ENCODE peak calls at places on chromosomes 6 and 20, in six cellular contexts. K, Z, U, C, E and D are unnamed samples.

GRCh38 chr6:52975580-52975979 is 19.5 kb downstream of the GSTA4 start:
- DNase-seq in K (no peak), Z (no peak), U (no peak), C (no peak), E (no peak), D (no peak)

GRCh38 chr6:119071576-119071975 is 6.9 kb downstream of the FAM184A start:
- DNase-seq in K (no peak), Z (no peak), U (no peak), C (no peak), E (no peak), D (no peak)

GRCh38 chr6:10101551-10102252 is 313.2 kb downstream of the TFAP2A start:
- DNase-seq in K (no peak), Z (no peak), U (no peak), C (no peak), E (no peak), D (no peak)

GRCh38 chr6:127303917-127304316 is 37.3 kb downstream of the RNF146 start:
- DNase-seq in K (no peak), Z (no peak), U (no peak), C (no peak), E (no peak), D (no peak)

GRCh38 chr6:140071115-140071514 is 696.7 kb upstream of the CITED2 start:
- DNase-seq in K (no peak), Z (no peak), U (no peak), C (no peak), E (no peak), D (no peak)

GRCh38 chr6:40922281-40922680 is 116.7 kb downstream of the UNC5CL start:
- DNase-seq in K (no peak), Z (no peak), U (no peak), C (no peak), E (no peak), D (no peak)

GRCh38 chr6:123965894-123966293 is 162.2 kb downstream of the NKAIN2 start:
- DNase-seq in K (no peak), Z (no peak), U (no peak), C (no peak), E (no peak), D (no peak)

GRCh38 chr6:113277111-113277510 is 580.0 kb upstream of the MARCKS start:
- DNase-seq in K (no peak), Z (no peak), U (no peak), C (no peak), E (no peak), D (no peak)

GRCh38 chr6:165146456-165146855 is 162.9 kb downstream of the C6orf118 start:
- DNase-seq in K (no peak), Z (no peak), U (no peak), C (no peak), E (no peak), D (no peak)

GRCh38 chr6:49410564-49410963 is 52.5 kb downstream of the MMUT start:
- DNase-seq in K (no peak), Z (no peak), U (no peak), C (no peak), E (no peak), D (no peak)

GRCh38 chr20:373171-373890 is 7.2 kb upstream of the TRIB3 start:
- DNase-seq in K (peak; percentile 82), Z (no peak), U (peak; percentile 63), C (no peak), E (no peak), D (no peak)

GRCh38 chr6:156379946-156380707 is 397.1 kb upstream of the ARID1B start:
- DNase-seq in K (no peak), Z (no peak), U (no peak), C (no peak), E (no peak), D (no peak)

GRCh38 chr20:50930139-50931047 is 844 bp downstream of the ADNP start:
- DNase-seq in K (peak; percentile 91), Z (peak; percentile 45), U (peak; percentile 31), C (no peak), E (peak; percentile 12), D (peak; percentile 17)

GRCh38 chr6:149075616-149076354 is 241.7 kb upstream of the TAB2 start:
- DNase-seq in K (no peak), Z (no peak), U (no peak), C (no peak), E (no peak), D (no peak)

GRCh38 chr6:132961122-132961521 is 146.8 kb downstream of the RPS12 start:
- DNase-seq in K (no peak), Z (no peak), U (no peak), C (no peak), E (no peak), D (no peak)

GRCh38 chr20:31497838-31498540 is 16.3 kb upstream of the HM13 start:
- DNase-seq in K (no peak), Z (no peak), U (peak; percentile 66), C (no peak), E (no peak), D (no peak)

GRCh38 chr6:11738681-11739375 is 39.8 kb downstream of the ADTRP start:
- DNase-seq in K (no peak), Z (no peak), U (no peak), C (no peak), E (no peak), D (no peak)

GRCh38 chr6:82571431-82571830 is 207.8 kb downstream of the TPBG start:
- DNase-seq in K (no peak), Z (no peak), U (no peak), C (no peak), E (no peak), D (no peak)

GRCh38 chr6:130381459-130382380 is 15.9 kb downstream of the TMEM200A start:
- DNase-seq in K (peak; percentile 50), Z (no peak), U (no peak), C (no peak), E (peak; percentile 23), D (peak; percentile 60)

GRCh38 chr6:323730-324088 is 31.4 kb downstream of the DUSP22 start:
- DNase-seq in K (no peak), Z (no peak), U (no peak), C (no peak), E (no peak), D (no peak)

GRCh38 chr6:320351-321157 is 28.3 kb downstream of the DUSP22 start:
- DNase-seq in K (peak; percentile 70), Z (no peak), U (no peak), C (no peak), E (no peak), D (no peak)

GRCh38 chr6:322940-323729 is 30.8 kb downstream of the DUSP22 start:
- DNase-seq in K (peak; percentile 70), Z (no peak), U (no peak), C (no peak), E (no peak), D (no peak)

GRCh38 chr6:321158-321438 is 28.8 kb downstream of the DUSP22 start:
- DNase-seq in K (no peak), Z (no peak), U (no peak), C (no peak), E (no peak), D (no peak)

DNA sequence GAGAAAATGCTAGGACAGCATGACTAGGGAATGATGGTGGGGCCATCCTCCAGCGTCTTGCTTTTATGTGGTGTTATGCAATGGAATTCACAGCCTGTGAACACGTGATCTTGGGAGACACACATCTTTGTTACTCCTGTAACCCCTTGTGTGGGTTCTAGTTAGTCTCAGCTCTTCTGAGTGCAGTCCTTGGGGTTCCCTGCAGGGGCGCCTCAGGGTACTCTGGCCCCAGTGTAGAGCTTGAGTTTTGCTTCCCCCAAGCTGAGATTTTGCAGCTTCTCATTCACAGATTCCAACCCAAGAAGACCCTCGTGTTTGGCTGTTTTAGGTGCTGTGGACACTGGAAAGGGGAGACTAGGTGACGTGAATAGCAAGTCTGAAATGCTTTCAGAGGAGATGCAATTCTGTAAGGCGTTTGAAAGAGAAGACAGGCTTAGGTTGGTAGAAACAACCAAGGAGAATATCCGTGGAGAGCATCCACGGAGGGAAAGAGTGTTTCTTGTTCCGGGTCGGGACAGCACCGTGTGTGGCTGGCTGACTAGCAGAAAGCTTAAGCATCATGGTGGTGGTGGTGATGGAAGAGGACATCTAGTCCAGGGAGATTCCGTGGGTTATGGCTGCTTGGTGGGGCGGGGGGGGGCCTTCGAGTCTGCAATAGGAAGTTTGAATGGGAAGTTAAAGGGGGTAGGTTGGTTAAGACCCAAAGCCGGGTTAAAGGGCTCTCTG is 30.1 kb downstream of the DUSP22 start:
- DNase-seq in K (no peak), Z (no peak), U (no peak), C (no peak), E (no peak), D (no peak)
- H3K9me3 ChIP-seq in K (no peaks in the 10 kb centered on the region), Z (no peaks in the 10 kb centered on the region), U (no peaks in the 10 kb centered on the region), C (no peaks in the 10 kb centered on the region), E (no peaks in the 10 kb centered on the region), D (no peaks in the 10 kb centered on the region)

GRCh38 chr20:62230276-62230675 is 8.0 kb upstream of the OSBPL2 start:
- DNase-seq in K (no peak), Z (no peak), U (no peak), C (no peak), E (no peak), D (no peak)

GRCh38 chr20:62232194-62232593 is 6.1 kb upstream of the OSBPL2 start:
- DNase-seq in K (no peak), Z (peak; percentile 34), U (no peak), C (peak; percentile 87), E (no peak), D (no peak)

GRCh38 chr20:62230696-62231095 is 7.6 kb upstream of the OSBPL2 start:
- DNase-seq in K (no peak), Z (no peak), U (no peak), C (no peak), E (peak; percentile 2), D (no peak)

GRCh38 chr20:62229667-62230066 is 8.7 kb upstream of the OSBPL2 start:
- DNase-seq in K (no peak), Z (no peak), U (no peak), C (no peak), E (no peak), D (no peak)

GRCh38 chr20:62231292-62231691 is 7.0 kb upstream of the OSBPL2 start:
- DNase-seq in K (no peak), Z (no peak), U (no peak), C (no peak), E (peak; percentile 3), D (no peak)
- H3K27me3 ChIP-seq in K (no peaks in the 10 kb centered on the region), Z (no peaks in the 10 kb centered on the region), U (no peaks in the 10 kb centered on the region), C (peaks cover 17% of the 10 kb centered on the region), E (no peaks in the 10 kb centered on the region), D (no peaks in the 10 kb centered on the region)

GRCh38 chr6:167714166-167714565 is 112.5 kb upstream of the AFDN start:
- DNase-seq in K (no peak), Z (no peak), U (no peak), C (no peak), E (no peak), D (no peak)
- H3K9me3 ChIP-seq in K (no peaks in the 10 kb centered on the region), Z (no peaks in the 10 kb centered on the region), U (no peaks in the 10 kb centered on the region), C (no peaks in the 10 kb centered on the region), E (no peaks in the 10 kb centered on the region), D (no peaks in the 10 kb centered on the region)

DNA sequence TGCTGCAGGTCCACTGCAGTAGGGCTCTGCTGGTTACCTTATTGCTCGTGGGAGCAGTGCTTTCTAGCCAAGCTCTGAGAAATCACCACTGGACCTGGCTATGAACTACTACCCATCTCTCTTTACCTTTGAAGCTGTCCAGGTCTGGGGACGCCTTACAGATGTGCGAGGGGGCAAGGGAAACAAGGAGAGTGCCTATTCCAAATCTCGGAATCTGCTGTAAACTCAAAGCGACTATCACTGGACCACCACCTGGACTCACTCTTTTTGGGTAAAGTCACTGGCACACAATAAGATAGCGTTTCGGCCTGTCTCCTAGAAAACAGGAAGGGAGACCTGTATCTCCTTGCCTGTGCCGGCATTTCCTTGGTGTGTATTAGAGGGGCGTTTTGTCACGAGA is 5.3 kb downstream of the NRN1 start:
- DNase-seq in K (no peak), Z (no peak), U (no peak), C (no peak), E (no peak), D (no peak)
- H3K27me3 ChIP-seq in K (peaks cover 80% of the 10 kb centered on the region), Z (peaks cover 87% of the 10 kb centered on the region), U (no peaks in the 10 kb centered on the region), C (peaks cover 99% of the 10 kb centered on the region), E (peaks cover 72% of the 10 kb centered on the region), D (peaks cover 97% of the 10 kb centered on the region)

GRCh38 chr6:3094815-3095214 is 23.7 kb upstream of the BPHL start:
- DNase-seq in K (no peak), Z (no peak), U (no peak), C (no peak), E (no peak), D (no peak)
- H3K9me3 ChIP-seq in K (no peaks in the 10 kb centered on the region), Z (no peaks in the 10 kb centered on the region), U (no peaks in the 10 kb centered on the region), C (no peaks in the 10 kb centered on the region), E (no peaks in the 10 kb centered on the region), D (no peaks in the 10 kb centered on the region)